ENCODE peak calls at places on chromosome 3, in seven cellular contexts. K, G, X, Z, H, W and F are unnamed samples.
A peak's percentile ranks its signal among the peaks of the same experiment; 100 is the strongest.

GRCh38 chr3:98994128-98994762 is 92.8 kb upstream of the DCBLD2 start:
- DNase-seq in G (peak; percentile 39), H (no peak), Z (no peak), X (no peak), W (peak; percentile 48), K (no peak), F (no peak)

GRCh38 chr3:81790117-81790516 is 28.7 kb upstream of the GBE1 start:
- DNase-seq in X (no peak), G (no peak), Z (no peak), K (no peak), W (no peak), H (no peak), F (no peak)

GRCh38 chr3:23668430-23668904 is 137.3 kb upstream of the UBE2E1 start:
- DNase-seq in H (no peak), W (peak; percentile 81), Z (no peak), K (no peak), G (peak; percentile 22), X (no peak), F (no peak)

GRCh38 chr3:148269816-148270215 is 427.9 kb upstream of the AGTR1 start:
- DNase-seq in W (no peak), K (no peak), Z (no peak), H (no peak), X (no peak), G (no peak), F (no peak)

GRCh38 chr3:11522398-11522715 is 121.4 kb downstream of the VGLL4 start:
- DNase-seq in H (no peak), Z (no peak), G (no peak), W (no peak), X (no peak), K (no peak), F (no peak)

GRCh38 chr3:96977671-96978070 is 163.3 kb downstream of the EPHA6 start:
- DNase-seq in X (no peak), H (no peak), K (no peak), W (no peak), G (no peak), Z (no peak), F (no peak)

GRCh38 chr3:100402150-100402706 is 889 bp downstream of the LNP1 start:
- DNase-seq in H (no peak), K (no peak), Z (no peak), W (peak; percentile 25), X (no peak), G (no peak), F (peak; percentile 15)

GRCh38 chr3:4824948-4825325 is 154.3 kb upstream of the BHLHE40 start:
- DNase-seq in Z (no peak), G (no peak), K (no peak), W (no peak), X (no peak), H (no peak), F (no peak)

GRCh38 chr3:197908957-197909701 is 40.9 kb upstream of the RPL35A start:
- DNase-seq in G (no peak), H (no peak), Z (no peak), W (no peak), K (no peak), X (no peak), F (no peak)

GRCh38 chr3:31713820-31714511 is 181.2 kb downstream of the STT3B start:
- DNase-seq in X (no peak), Z (no peak), W (no peak), K (no peak), G (no peak), H (no peak), F (no peak)

GRCh38 chr3:55369491-55369890 is 117.6 kb downstream of the WNT5A start:
- DNase-seq in G (no peak), X (peak; percentile 54), H (no peak), Z (no peak), W (no peak), K (no peak), F (no peak)

GRCh38 chr3:169041677-169042171 is 621.8 kb downstream of the MECOM start:
- DNase-seq in X (no peak), Z (no peak), H (no peak), W (peak; percentile 41), G (peak; percentile 33), K (no peak), F (no peak)

GRCh38 chr3:114404590-114404989 is 110.8 kb downstream of the TIGIT start:
- DNase-seq in W (no peak), G (no peak), Z (no peak), X (no peak), H (no peak), K (no peak), F (no peak)

GRCh38 chr3:87426916-87427315 is 150.5 kb upstream of the POU1F1 start:
- DNase-seq in W (peak; percentile 10), X (no peak), Z (no peak), G (no peak), K (no peak), H (no peak), F (no peak)

GRCh38 chr3:178540184-178540583 is 3.9 kb downstream of the KCNMB2 start:
- DNase-seq in H (no peak), K (no peak), W (no peak), Z (no peak), G (no peak), X (no peak), F (no peak)

GRCh38 chr3:28521663-28522062 is 173.0 kb upstream of the AZI2 start:
- DNase-seq in W (no peak), X (no peak), Z (no peak), G (no peak), K (no peak), H (no peak), F (no peak)

GRCh38 chr3:65999606-66000005 is 39.1 kb downstream of the MAGI1 start:
- DNase-seq in X (no peak), H (no peak), K (no peak), Z (no peak), G (no peak), W (no peak), F (no peak)

GRCh38 chr3:10855871-10856662 is 40.0 kb downstream of the SLC6A11 start:
- DNase-seq in X (no peak), G (no peak), W (no peak), H (no peak), Z (no peak), K (no peak), F (no peak)

GRCh38 chr3:98800401-98800800 is 37.3 kb downstream of the ST3GAL6 start:
- DNase-seq in H (no peak), Z (no peak), K (no peak), G (no peak), X (no peak), W (no peak), F (no peak)

GRCh38 chr3:58994746-58995330 is 55.0 kb downstream of the CFAP20DC start:
- DNase-seq in H (no peak), G (peak; percentile 27), Z (peak; percentile 35), X (peak; percentile 27), K (peak; percentile 9), W (peak; percentile 31), F (peak; percentile 38)

GRCh38 chr3:174620138-174620537 is 239.0 kb upstream of the NAALADL2 start:
- DNase-seq in X (no peak), H (no peak), W (peak; percentile 2), K (no peak), G (no peak), Z (no peak), F (no peak)

GRCh38 chr3:167839460-167839859 is 103.9 kb downstream of the SERPINI1 start:
- DNase-seq in H (no peak), G (no peak), W (no peak), Z (no peak), X (no peak), K (no peak), F (no peak)

GRCh38 chr3:4739289-4740236 is 239.7 kb upstream of the BHLHE40 start:
- DNase-seq in G (no peak), H (no peak), X (no peak), K (peak; percentile 41), W (no peak), Z (no peak), F (no peak)

GRCh38 chr3:90132220-90132619 is 1024.8 kb downstream of the EPHA3 start:
- DNase-seq in K (no peak), X (no peak), W (no peak), Z (no peak), G (no peak), H (no peak), F (no peak)

GRCh38 chr3:187085021-187085666 is 54.2 kb downstream of the RPL39L start:
- DNase-seq in K (no peak), W (no peak), X (no peak), G (no peak), H (no peak), Z (no peak), F (no peak)

GRCh38 chr3:66885326-66886000 is 112.6 kb upstream of the KBTBD8 start:
- DNase-seq in Z (no peak), K (no peak), X (no peak), G (no peak), H (no peak), W (peak; percentile 20), F (no peak)

GRCh38 chr3:173588547-173588946 is 191.0 kb downstream of the NLGN1 start:
- DNase-seq in K (no peak), H (no peak), G (no peak), W (no peak), Z (no peak), X (no peak), F (no peak)